ENCODE peak calls at places on chromosomes 11 and 22, in eight cellular contexts. X, F, L, Y, H, V, T and S are unnamed samples.

GRCh38 chr11:61833926-61834277 is 5.8 kb downstream of the FADS2 start:
- DNase-seq in X (peak), F (no peak), L (no peak), Y (no peak), H (no peak), V (no peak), T (no peak), S (no peak)

GRCh38 chr11:87347441-87347840 is 309.7 kb downstream of the TMEM135 start:
- DNase-seq in X (no peak), F (no peak), L (no peak), Y (no peak), H (no peak), V (no peak), T (no peak), S (no peak)

GRCh38 chr11:37509471-37509870 is 911.4 kb upstream of the RAG2 start:
- DNase-seq in X (no peak), F (no peak), L (no peak), Y (no peak), H (no peak), V (no peak), T (no peak), S (no peak)

GRCh38 chr11:71204294-71204693 is 48.1 kb downstream of the SHANK2 start:
- DNase-seq in X (no peak), F (no peak), L (no peak), Y (no peak), H (no peak), V (peak), T (no peak), S (no peak)

GRCh38 chr11:46450846-46451470 is 59.4 kb upstream of the CHRM4 start:
- DNase-seq in X (peak), F (no peak), L (no peak), Y (no peak), H (no peak), V (no peak), T (no peak), S (no peak)

GRCh38 chr22:41621911-41622179 is 750 bp downstream of the XRCC6 start:
- DNase-seq in X (no peak), F (no peak), L (no peak), Y (no peak), H (no peak), V (no peak), T (no peak), S (no peak)

GRCh38 chr22:48717076-48717810 is 1110.4 kb downstream of the BRD1 start:
- DNase-seq in X (no peak), F (no peak), L (no peak), Y (no peak), H (no peak), V (peak), T (no peak), S (no peak)

GRCh38 chr11:72524711-72525110 is 90.4 kb upstream of the CLPB start:
- DNase-seq in X (peak), F (no peak), L (peak), Y (no peak), H (no peak), V (no peak), T (no peak), S (no peak)

GRCh38 chr11:8749202-8749601 is 66.6 kb downstream of the RPL27A start:
- DNase-seq in X (no peak), F (no peak), L (no peak), Y (no peak), H (no peak), V (peak), T (no peak), S (no peak)

GRCh38 chr11:32473282-32473909 is 38.1 kb upstream of the WT1 start:
- DNase-seq in X (no peak), F (no peak), L (no peak), Y (no peak), H (no peak), V (no peak), T (no peak), S (peak)

GRCh38 chr11:72617080-72617744 is 57.0 kb downstream of the PDE2A start:
- DNase-seq in X (peak), F (no peak), L (no peak), Y (no peak), H (no peak), V (no peak), T (peak), S (no peak)

GRCh38 chr11:93288079-93288478 is 42.5 kb upstream of the DEUP1 start:
- DNase-seq in X (no peak), F (no peak), L (no peak), Y (peak), H (no peak), V (no peak), T (no peak), S (no peak)

GRCh38 chr11:71164621-71165020 is 87.8 kb downstream of the SHANK2 start:
- DNase-seq in X (no peak), F (no peak), L (no peak), Y (no peak), H (no peak), V (no peak), T (no peak), S (peak)

GRCh38 chr11:26974068-26974790 is 19.7 kb upstream of the FIBIN start:
- DNase-seq in X (no peak), F (no peak), L (peak), Y (no peak), H (no peak), V (no peak), T (peak), S (no peak)

GRCh38 chr11:67626970-67627369 is 2.8 kb downstream of the NUDT8 start:
- DNase-seq in X (no peak), F (no peak), L (no peak), Y (no peak), H (no peak), V (no peak), T (no peak), S (no peak)

GRCh38 chr11:86722041-86722440 is 49.6 kb upstream of the ME3 start:
- DNase-seq in X (peak), F (no peak), L (peak), Y (no peak), H (no peak), V (no peak), T (no peak), S (no peak)

GRCh38 chr11:94417386-94417987 is 16.3 kb upstream of the GPR83 start:
- DNase-seq in X (peak), F (no peak), L (peak), Y (no peak), H (no peak), V (no peak), T (peak), S (no peak)

GRCh38 chr11:74443071-74443864 is 24.1 kb downstream of the KCNE3 start:
- DNase-seq in X (peak), F (no peak), L (no peak), Y (peak), H (no peak), V (no peak), T (peak), S (no peak)

GRCh38 chr11:112963368-112963955 is 2.2 kb downstream of the NCAM1 start:
- DNase-seq in X (no peak), F (no peak), L (no peak), Y (no peak), H (no peak), V (peak), T (peak), S (no peak)

GRCh38 chr11:44199298-44199697 is 103.8 kb downstream of the EXT2 start:
- DNase-seq in X (no peak), F (no peak), L (no peak), Y (no peak), H (peak), V (no peak), T (no peak), S (no peak)

GRCh38 chr11:73426184-73426845 is 50.1 kb downstream of the RELT start:
- DNase-seq in X (peak), F (no peak), L (no peak), Y (no peak), H (no peak), V (no peak), T (no peak), S (no peak)

GRCh38 chr11:118927554-118928107 is 1.9 kb upstream of the BCL9L start:
- DNase-seq in X (no peak), F (no peak), L (no peak), Y (no peak), H (no peak), V (no peak), T (no peak), S (no peak)

GRCh38 chr11:223921-224320 is 12.2 kb downstream of the SIRT3 start:
- DNase-seq in X (no peak), F (no peak), L (no peak), Y (no peak), H (no peak), V (peak), T (no peak), S (no peak)

GRCh38 chr11:65485820-65486219 is 13.0 kb upstream of the MALAT1 start:
- DNase-seq in X (no peak), F (no peak), L (no peak), Y (no peak), H (no peak), V (peak), T (no peak), S (no peak)

GRCh38 chr11:124843616-124843910 is 21.7 kb upstream of the ROBO3 start:
- DNase-seq in X (no peak), F (no peak), L (no peak), Y (no peak), H (no peak), V (no peak), T (peak), S (no peak)

GRCh38 chr11:124839972-124840621 is 25.1 kb upstream of the ROBO3 start:
- DNase-seq in X (no peak), F (no peak), L (no peak), Y (no peak), H (no peak), V (no peak), T (no peak), S (no peak)

GRCh38 chr11:124841186-124841585 is 24.0 kb upstream of the ROBO3 start:
- DNase-seq in X (no peak), F (no peak), L (no peak), Y (no peak), H (no peak), V (no peak), T (no peak), S (no peak)

GRCh38 chr11:124840666-124841065 is 24.6 kb upstream of the ROBO3 start:
- DNase-seq in X (no peak), F (no peak), L (no peak), Y (no peak), H (no peak), V (no peak), T (no peak), S (no peak)

DNA sequence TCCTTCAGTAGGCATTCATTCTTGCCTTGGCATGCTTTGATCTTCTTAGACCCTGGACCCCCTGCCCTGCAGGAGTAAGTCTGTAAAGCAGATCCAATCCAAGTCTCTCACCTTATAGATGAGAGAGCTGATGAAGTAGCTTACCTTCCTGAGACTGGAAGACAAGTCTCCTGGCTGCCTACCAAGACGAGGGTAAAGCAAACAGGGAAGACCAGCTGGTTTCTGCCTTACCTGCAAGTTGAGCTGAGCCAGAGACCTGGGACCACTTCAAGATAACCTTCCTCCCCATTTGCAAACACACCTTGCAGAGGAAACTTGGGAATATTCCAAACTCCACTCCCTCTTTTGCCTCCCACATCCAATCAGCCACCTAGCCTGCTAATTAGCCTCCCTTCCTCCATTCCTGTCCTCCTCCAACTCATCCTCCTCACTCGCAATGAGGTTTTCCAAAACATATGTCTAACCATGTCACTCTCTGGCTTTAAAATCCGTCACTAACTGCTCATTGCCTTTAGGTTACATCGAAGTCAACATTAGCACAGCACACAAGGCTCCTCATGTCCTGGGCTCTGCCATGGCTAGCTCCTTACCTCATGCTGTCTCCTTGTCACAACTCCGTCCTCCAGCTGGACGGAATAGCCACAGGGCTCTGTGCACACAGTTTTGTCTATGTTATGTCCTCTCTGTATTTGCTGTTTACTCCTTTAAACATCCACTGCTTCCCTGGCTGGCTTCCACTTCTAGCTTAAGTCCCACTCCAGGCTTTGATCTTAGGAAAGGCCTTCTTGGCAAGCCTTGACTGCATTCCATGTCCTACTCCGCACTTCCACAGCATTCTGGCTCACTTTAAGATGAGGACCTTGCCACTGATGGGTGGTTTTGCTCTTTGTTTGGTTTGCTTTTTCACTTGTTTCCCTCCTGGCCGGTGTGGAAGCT is 23.2 kb upstream of the ROBO3 start:
- DNase-seq in X (no peak), F (no peak), L (no peak), Y (no peak), H (no peak), V (no peak), T (peak), S (no peak)
- TF ChIP-seq CTCF in X (no peak), F (no peak), L (no peak), Y (no peak), H (no peak), V (no peak), T (no peak), S (no peak)

GRCh38 chr11:102794382-102794781 is 3.6 kb downstream of the MMP1 start:
- DNase-seq in X (peak), F (no peak), L (peak), Y (no peak), H (peak), V (no peak), T (peak), S (no peak)
- TF ChIP-seq CTCF in X (peak), F (no peak), L (peak), Y (no peak), H (peak), V (no peak), T (peak), S (no peak)

DNA sequence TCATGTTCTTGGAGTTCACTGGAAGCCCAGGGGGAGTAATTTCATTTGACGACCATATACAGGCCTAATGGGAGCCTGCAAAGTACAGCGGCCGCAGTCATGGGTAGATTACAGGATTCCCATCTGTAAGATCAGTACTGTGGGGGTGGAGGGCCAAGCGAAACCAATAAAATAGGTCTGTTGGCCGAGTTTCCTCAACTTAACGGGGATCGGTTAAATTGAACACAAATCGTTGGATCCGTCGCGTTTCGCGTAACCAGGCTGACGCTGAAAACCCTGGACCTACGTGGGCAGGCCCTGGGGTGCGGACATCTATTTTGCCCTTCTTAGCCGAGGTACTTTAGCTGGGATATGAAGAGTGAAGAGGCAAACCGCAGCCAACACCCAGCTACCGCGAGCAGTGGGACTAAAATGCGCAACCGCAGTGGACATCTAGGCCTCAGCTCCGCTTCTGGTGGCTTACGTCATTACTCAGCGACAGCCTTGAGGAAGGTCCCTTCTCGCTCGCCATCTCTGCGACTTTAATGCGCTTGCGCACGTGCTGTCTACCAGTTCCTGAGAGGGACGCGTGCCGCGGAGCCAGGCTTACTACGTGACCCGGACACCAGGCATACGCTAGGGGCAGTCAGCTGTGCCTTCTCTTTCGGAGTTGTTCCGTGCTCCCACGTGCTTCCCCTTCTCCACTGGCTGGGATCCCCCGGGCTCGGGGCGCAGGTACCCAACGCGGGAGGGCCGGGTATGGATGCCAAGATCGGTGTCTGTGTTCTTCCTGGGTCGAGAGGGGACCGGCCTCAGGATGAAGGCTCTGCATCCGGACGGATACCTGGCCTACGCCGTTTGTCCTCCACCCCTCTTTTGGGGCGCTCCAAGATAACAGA is at the start of gene NAT10:
- DNase-seq in X (peak), F (peak), L (peak), Y (peak), H (peak), V (peak), T (peak), S (peak)
- TF ChIP-seq CTCF in X (peak), F (no peak), L (no peak), Y (no peak), H (no peak), V (no peak), T (peak), S (no peak)

GRCh38 chr22:31496007-31496734 is at the start of gene SFI1:
- DNase-seq in X (peak), F (peak), L (peak), Y (peak), H (peak), V (peak), T (peak), S (peak)
- TF ChIP-seq CTCF in X (peak), F (peak), L (peak), Y (no peak), H (no peak), V (no peak), T (peak), S (no peak)

GRCh38 chr22:38823637-38824036 is 20.2 kb downstream of the NPTXR start:
- DNase-seq in X (no peak), F (no peak), L (no peak), Y (no peak), H (no peak), V (no peak), T (no peak), S (no peak)

GRCh38 chr22:38826801-38827200 is 17.0 kb downstream of the NPTXR start:
- DNase-seq in X (no peak), F (no peak), L (no peak), Y (no peak), H (no peak), V (no peak), T (no peak), S (no peak)

GRCh38 chr22:38826386-38826785 is 17.4 kb downstream of the NPTXR start:
- DNase-seq in X (no peak), F (no peak), L (no peak), Y (no peak), H (no peak), V (no peak), T (no peak), S (no peak)

GRCh38 chr22:38823076-38823475 is 20.8 kb downstream of the NPTXR start:
- DNase-seq in X (no peak), F (no peak), L (no peak), Y (no peak), H (no peak), V (no peak), T (no peak), S (no peak)

DNA sequence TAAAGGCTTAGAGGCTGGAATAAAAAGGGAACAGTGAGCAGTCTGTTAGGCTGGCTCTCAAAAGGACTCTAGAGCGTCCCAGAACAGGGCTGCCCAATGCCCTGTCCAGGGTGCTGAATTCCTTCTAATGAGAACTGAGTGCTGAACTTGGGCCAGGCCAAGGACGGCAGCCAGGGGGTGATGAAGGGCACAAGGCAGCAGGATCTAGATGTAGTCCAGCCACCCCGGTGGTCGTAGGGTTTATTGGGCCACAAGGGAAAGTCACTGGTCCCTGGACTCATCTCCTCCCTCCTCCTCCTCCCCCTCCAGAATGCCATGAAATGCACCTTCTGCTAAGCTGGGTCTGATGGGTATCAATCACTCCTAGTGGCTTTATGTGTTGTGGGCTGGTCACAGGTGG is 19.2 kb downstream of the NPTXR start:
- DNase-seq in X (peak), F (no peak), L (peak), Y (peak), H (peak), V (no peak), T (peak), S (no peak)
- TF ChIP-seq CTCF in X (peak), F (peak), L (peak), Y (no peak), H (no peak), V (no peak), T (peak), S (no peak)

GRCh38 chr11:104256525-104256924 is 92.6 kb upstream of the PDGFD start:
- DNase-seq in X (peak), F (no peak), L (no peak), Y (no peak), H (no peak), V (no peak), T (no peak), S (no peak)
- TF ChIP-seq CTCF in X (peak), F (no peak), L (no peak), Y (no peak), H (no peak), V (peak), T (peak), S (no peak)